ENCODE peak calls at places on chromosomes 11 and 22, in nine cellular contexts. X is astrocyte; O is GM10248; L is GM06990; J is CD8-positive, alpha-beta T cell; N is HFFc6; B is fibroblast of villous mesenchyme; W is lung; M is progenitor cell of endocrine pancreas. Q is an unnamed sample.

GRCh38 chr22:25404556-25404922 is 159.9 kb upstream of the GRK3 start:
- DNase-seq in X (no peak), O (peak; percentile 21), L (no peak), J (no peak), N (no peak), B (no peak), W (no peak), M (no peak), Q (peak; percentile 33)

GRCh38 chr11:128898580-128899344 is 7.6 kb downstream of the KCNJ5 start:
- DNase-seq in X (peak; percentile 43), O (no peak), L (no peak), J (no peak), N (no peak), B (peak; percentile 27), W (peak; percentile 63), M (no peak), Q (no peak)

GRCh38 chr22:31477329-31477728 is 12.3 kb downstream of the EIF4ENIF1 start:
- DNase-seq in X (no peak), O (peak; percentile 68), L (peak; percentile 49), J (no peak), N (no peak), B (no peak), W (no peak), M (no peak), Q (peak; percentile 67)

GRCh38 chr11:60910281-60910687 is 3.7 kb upstream of the TMEM109 start:
- DNase-seq in X (no peak), O (peak; percentile 68), L (peak; percentile 83), J (no peak), N (no peak), B (no peak), W (no peak), M (no peak), Q (peak; percentile 71)

GRCh38 chr22:23856721-23857605 is 712 bp upstream of the SLC2A11 start:
- DNase-seq in X (peak; percentile 54), O (peak; percentile 71), L (peak; percentile 52), J (no peak), N (peak; percentile 68), B (peak; percentile 40), W (no peak), M (peak; percentile 41), Q (no peak)

GRCh38 chr11:111327908-111328624 is 29.7 kb downstream of the POU2AF3 start:
- DNase-seq in X (no peak), O (no peak), L (no peak), J (no peak), N (no peak), B (no peak), W (peak; percentile 87), M (no peak), Q (no peak)

GRCh38 chr22:45341503-45341902 is 31.8 kb downstream of the FAM118A start:
- DNase-seq in X (no peak), O (no peak), L (no peak), J (no peak), N (no peak), B (no peak), W (no peak), M (no peak), Q (no peak)

GRCh38 chr11:33530824-33531223 is 169.8 kb downstream of the C11orf91 start:
- DNase-seq in X (peak; percentile 82), O (no peak), L (no peak), J (no peak), N (peak; percentile 74), B (peak; percentile 50), W (no peak), M (no peak), Q (no peak)

GRCh38 chr22:30421695-30422480 is 3.7 kb upstream of the MTFP1 start:
- DNase-seq in X (no peak), O (no peak), L (no peak), J (no peak), N (no peak), B (no peak), W (no peak), M (no peak), Q (no peak)

GRCh38 chr11:33588056-33588455 is 112.6 kb downstream of the C11orf91 start:
- DNase-seq in X (no peak), O (no peak), L (no peak), J (no peak), N (no peak), B (no peak), W (no peak), M (no peak), Q (no peak)

GRCh38 chr22:35842954-35843353 is 125.3 kb downstream of the APOL5 start:
- DNase-seq in X (peak; percentile 11), O (no peak), L (no peak), J (no peak), N (peak; percentile 56), B (peak; percentile 45), W (peak; percentile 34), M (no peak), Q (no peak)

GRCh38 chr11:122897606-122898210 is 15.1 kb downstream of the JHY start:
- DNase-seq in X (peak; percentile 85), O (no peak), L (no peak), J (no peak), N (peak; percentile 82), B (peak; percentile 59), W (no peak), M (no peak), Q (no peak)

GRCh38 chr11:119222308-119222707 is 16.2 kb downstream of the CBL start:
- DNase-seq in X (peak; percentile 44), O (no peak), L (no peak), J (no peak), N (peak; percentile 46), B (peak; percentile 63), W (no peak), M (no peak), Q (no peak)

GRCh38 chr11:120392791-120393190 is 56.6 kb downstream of the ARHGEF12 start:
- DNase-seq in X (peak; percentile 51), O (no peak), L (no peak), J (no peak), N (no peak), B (no peak), W (no peak), M (no peak), Q (no peak)

GRCh38 chr11:120391854-120392253 is 55.6 kb downstream of the ARHGEF12 start:
- DNase-seq in X (no peak), O (no peak), L (no peak), J (no peak), N (no peak), B (no peak), W (no peak), M (no peak), Q (no peak)

GRCh38 chr11:120391297-120391696 is 55.1 kb downstream of the ARHGEF12 start:
- DNase-seq in X (no peak), O (no peak), L (no peak), J (no peak), N (no peak), B (no peak), W (no peak), M (no peak), Q (no peak)

GRCh38 chr11:120390585-120390922 is 54.3 kb downstream of the ARHGEF12 start:
- DNase-seq in X (no peak), O (no peak), L (no peak), J (no peak), N (no peak), B (no peak), W (no peak), M (no peak), Q (no peak)

DNA sequence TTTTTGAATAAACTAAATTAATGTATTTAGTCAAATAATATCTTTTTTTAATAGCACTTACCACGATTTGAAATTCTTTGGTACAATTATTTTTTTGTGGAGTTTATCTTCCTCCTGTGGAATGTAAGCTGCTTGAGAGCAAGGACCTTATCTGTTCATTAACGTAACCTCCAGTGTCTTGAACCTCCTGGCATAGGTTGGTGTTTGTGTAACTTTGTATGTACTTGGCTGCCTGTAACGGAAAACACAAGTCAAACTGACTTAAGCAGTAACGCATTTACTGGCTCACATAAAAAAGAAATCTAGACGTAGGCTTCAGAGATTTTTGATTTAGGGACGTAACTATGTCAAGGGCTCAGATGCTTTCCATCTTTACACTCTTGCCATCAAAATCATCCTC is 56.1 kb downstream of the ARHGEF12 start:
- DNase-seq in X (no peak), O (no peak), L (no peak), J (no peak), N (no peak), B (no peak), W (no peak), M (no peak), Q (no peak)
- TF ChIP-seq CTCF in X (no peak), O (no peak), L (no peak), J (no peak), N (no peak), B (no peak), W (no peak), M (no peak), Q (no peak)

DNA sequence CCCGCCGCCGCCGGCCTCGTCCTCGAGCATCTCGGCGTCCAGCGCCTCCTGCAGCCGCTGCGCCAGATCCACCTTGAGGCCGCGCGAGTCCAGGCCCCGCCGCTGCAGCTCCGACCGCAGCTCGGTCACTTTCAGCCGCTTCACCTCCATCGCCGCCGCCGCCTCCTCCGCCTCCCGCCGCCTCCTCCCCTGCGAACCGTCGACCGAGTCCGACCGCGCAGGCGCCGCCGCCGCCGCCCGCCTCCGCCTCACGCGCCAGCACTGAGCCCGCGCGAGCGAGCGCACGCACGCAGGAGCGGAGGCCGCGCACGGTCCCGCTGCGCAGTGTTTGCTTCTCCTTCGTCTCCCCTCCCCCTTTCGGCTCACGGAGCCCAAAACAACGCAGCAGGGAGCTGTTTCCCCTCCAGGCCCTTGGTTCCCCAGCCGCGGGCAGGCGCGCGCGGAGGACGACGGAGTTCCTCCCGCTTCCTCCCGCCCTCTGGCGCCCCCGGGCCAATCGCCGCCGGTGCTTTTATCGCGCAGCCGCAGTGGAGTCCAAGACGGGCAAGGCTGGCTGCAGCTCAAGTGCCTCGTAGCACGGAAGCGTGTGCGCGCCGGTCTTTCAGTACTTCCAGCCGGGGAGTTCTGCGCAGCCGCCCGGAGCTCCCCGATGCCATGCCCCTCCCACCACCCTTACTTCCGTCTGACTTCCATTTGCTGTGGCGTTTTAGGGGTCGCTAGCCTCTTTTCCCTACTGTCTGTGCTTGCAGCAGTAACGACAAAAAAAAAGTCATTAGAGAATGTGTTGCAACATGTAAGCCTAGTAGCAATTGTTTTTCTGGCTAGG is at the start of gene HNRNPUL2:
- DNase-seq in X (peak; percentile 97), O (peak; percentile 98), L (peak; percentile 100), J (peak; percentile 97), N (peak; percentile 98), B (peak; percentile 99), W (peak; percentile 98), M (peak; percentile 97), Q (peak; percentile 98)
- TF ChIP-seq CTCF in X (no peak), O (no peak), L (no peak), J (no peak), N (peak; percentile 26), B (no peak), W (no peak), M (no peak), Q (no peak)

GRCh38 chr22:46706060-46706459 is 32.0 kb downstream of the CERK start:
- DNase-seq in X (no peak), O (no peak), L (no peak), J (no peak), N (no peak), B (no peak), W (no peak), M (no peak), Q (no peak)
- TF ChIP-seq CTCF in X (no peak), O (no peak), L (no peak), J (no peak), N (no peak), B (no peak), W (no peak), M (no peak), Q (no peak)

DNA sequence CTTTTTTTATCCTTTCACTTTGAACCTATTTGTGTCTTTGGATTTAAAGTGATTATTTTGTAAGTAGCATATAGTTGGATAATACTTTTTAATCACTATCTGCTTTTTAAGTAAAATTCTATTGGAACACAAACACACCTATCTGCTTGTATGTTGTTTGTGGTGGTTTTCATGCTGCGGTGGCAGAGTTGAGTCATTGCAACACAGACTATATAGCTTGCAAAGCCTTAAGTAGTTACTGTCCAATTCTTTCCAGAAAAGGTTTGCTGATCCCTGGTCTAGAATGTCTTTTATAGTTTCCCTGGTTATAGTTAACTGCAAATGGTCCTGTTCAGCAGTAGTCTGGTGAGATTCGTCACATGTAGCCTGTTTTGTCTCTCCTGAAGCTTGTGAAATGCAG is 21.5 kb downstream of the SHANK3 start:
- DNase-seq in X (no peak), O (no peak), L (no peak), J (no peak), N (no peak), B (peak; percentile 35), W (no peak), M (no peak), Q (no peak)
- TF ChIP-seq CTCF in X (no peak), O (no peak), L (peak; percentile 7), J (no peak), N (no peak), B (no peak), W (no peak), M (no peak), Q (no peak)

Q was measured in GM13976.